ENCODE peak calls at places on chromosomes 5 and 9, in five cellular contexts. R is PC-9, Z is IMR-90, X is MM.1S, C is SK-N-SH. P is an unnamed sample.
A peak's percentile ranks its signal among the peaks of the same experiment; 100 is the strongest.

GRCh38 chr9:124553738-124554137 is 46.5 kb upstream of the NR5A1 start:
- DNase-seq in Z (peak; percentile 94), R (no peak), X (no peak), C (no peak), P (peak; percentile 29)

GRCh38 chr9:96567203-96567700 is 52.4 kb downstream of the CDC14B start:
- DNase-seq in R (no peak), Z (no peak), X (no peak), C (peak; percentile 79), P (peak; percentile 29)

GRCh38 chr9:124652203-124652992 is 118.7 kb downstream of the NR6A1 start:
- DNase-seq in C (peak; percentile 23), Z (peak; percentile 88), X (no peak), R (peak; percentile 63), P (peak; percentile 99)

GRCh38 chr9:17651725-17652124 is 72.9 kb downstream of the SH3GL2 start:
- DNase-seq in X (no peak), R (no peak), C (no peak), Z (no peak), P (no peak)

GRCh38 chr5:16467363-16468219 is 2.0 kb upstream of the ZNF622 start:
- DNase-seq in C (no peak), Z (peak; percentile 78), R (no peak), X (peak; percentile 28), P (peak; percentile 86)

GRCh38 chr5:66830636-66831035 is 234.4 kb downstream of the MAST4 start:
- DNase-seq in Z (no peak), R (no peak), C (no peak), X (peak; percentile 24), P (no peak)

GRCh38 chr5:176359658-176360057 is 1.9 kb downstream of the KIAA1191 start:
- DNase-seq in R (no peak), C (no peak), Z (peak; percentile 47), X (no peak), P (peak; percentile 15)

GRCh38 chr9:88497224-88497623 is 37.8 kb upstream of the NXNL2 start:
- DNase-seq in Z (no peak), X (no peak), C (no peak), R (no peak), P (no peak)

GRCh38 chr5:158074992-158075769 is 216.2 kb upstream of the CLINT1 start:
- DNase-seq in X (peak; percentile 56), C (peak; percentile 61), R (peak; percentile 39), Z (peak; percentile 61), P (peak; percentile 71)

GRCh38 chr5:96823900-96824351 is 16.2 kb upstream of the ERAP1 start:
- DNase-seq in R (peak; percentile 49), X (no peak), C (peak; percentile 51), Z (peak; percentile 87), P (peak; percentile 26)
- H3K27ac ChIP-seq in R (peak overlapping the region; percentile 10), X (no peak overlapping the region), C (peak overlapping the region; percentile 82), Z (no peak overlapping the region), P (peak overlapping the region; percentile 37)

DNA sequence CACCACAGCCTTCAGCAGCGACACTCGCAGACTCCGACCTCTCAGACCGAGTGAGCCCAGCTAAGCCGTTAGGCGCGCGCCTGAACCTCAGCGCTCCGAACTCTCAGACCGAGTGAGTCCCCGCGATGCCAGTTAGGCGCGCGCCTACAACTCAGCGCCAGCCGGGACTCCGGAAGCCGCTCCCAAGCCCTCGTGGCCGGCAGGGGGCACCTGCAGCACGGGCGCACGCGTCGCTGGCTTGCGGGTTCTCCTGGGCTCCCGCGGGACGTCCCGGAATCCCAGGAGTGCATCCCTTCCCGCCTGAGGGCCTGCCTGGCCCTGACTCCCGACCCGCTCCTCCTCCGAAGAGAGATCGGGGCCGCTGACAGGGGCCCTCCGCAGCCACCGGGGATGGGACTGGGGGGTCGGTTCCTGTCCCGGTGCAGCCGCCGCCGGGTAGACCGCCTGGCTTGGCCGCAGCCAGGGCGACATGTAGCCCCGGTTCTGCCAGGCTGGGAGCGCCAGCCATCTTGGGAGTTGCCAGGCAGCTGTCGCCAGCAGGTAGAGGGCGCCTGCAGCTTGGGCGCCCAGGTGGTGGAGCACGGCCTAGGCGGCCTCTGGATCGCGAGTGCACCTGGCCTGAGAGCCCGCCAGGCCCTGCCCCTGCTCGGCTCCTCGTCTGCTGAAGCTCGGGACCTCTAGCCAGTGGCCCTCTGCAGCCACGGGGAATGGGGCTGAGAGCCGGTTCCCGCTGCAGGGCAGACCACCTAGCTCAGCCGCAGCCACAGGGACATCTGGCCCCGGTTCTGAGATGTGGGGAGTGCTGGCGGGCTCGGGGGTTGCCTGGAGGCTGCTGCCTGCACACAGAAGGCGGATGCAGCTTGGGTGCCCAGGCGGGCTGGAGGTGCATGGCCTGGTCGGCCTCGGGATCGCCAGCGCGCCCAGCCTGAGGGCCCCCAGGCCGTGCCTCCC is at the start of gene ANKRD18A:
- DNase-seq in R (peak; percentile 90), Z (peak; percentile 41), X (peak; percentile 93), C (peak; percentile 91), P (peak; percentile 71)
- TF ChIP-seq CTCF in R (peak; percentile 61), Z (peak; percentile 55), X (peak; percentile 55), C (peak; percentile 60), P (peak; percentile 55)

GRCh38 chr9:99101271-99101670 is 3.6 kb upstream of the TGFBR1 start:
- DNase-seq in C (no peak), X (no peak), Z (no peak), R (no peak), P (no peak)

GRCh38 chr9:99103505-99103904 is 1.4 kb upstream of the TGFBR1 start:
- DNase-seq in Z (peak; percentile 9), C (no peak), X (no peak), R (no peak), P (no peak)

GRCh38 chr9:99103054-99103453 is 1.9 kb upstream of the TGFBR1 start:
- DNase-seq in Z (peak; percentile 38), R (no peak), C (no peak), X (no peak), P (no peak)

GRCh38 chr9:99103909-99104458 is 929 bp upstream of the TGFBR1 start:
- DNase-seq in R (peak; percentile 3), X (no peak), C (no peak), Z (peak; percentile 61), P (peak; percentile 32)

DNA sequence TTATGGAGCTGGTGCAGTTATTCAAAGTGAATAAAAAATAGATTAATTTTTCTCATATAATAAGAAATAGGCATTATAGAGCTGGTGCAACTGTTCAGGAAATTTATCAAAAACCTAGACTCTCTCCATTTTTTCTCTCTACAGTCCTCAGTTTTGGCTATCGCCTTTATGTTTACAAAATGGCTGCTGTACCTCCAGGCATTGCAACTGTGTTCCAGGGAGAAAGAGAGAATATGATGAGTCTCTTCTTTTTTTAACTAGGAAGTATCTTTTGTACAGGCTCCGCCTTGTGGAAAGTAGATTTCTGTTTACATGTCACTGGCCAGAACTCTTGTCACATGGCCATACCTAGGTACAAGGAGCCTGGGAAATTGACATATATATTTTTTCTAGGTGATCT is 3.1 kb upstream of the TGFBR1 start:
- DNase-seq in Z (no peak), C (no peak), X (no peak), R (no peak), P (no peak)
- H2AFZ ChIP-seq in Z (no peak overlapping the region), C (no peak overlapping the region), X (no peak overlapping the region), R (no peak overlapping the region), P (no peak overlapping the region)

DNA sequence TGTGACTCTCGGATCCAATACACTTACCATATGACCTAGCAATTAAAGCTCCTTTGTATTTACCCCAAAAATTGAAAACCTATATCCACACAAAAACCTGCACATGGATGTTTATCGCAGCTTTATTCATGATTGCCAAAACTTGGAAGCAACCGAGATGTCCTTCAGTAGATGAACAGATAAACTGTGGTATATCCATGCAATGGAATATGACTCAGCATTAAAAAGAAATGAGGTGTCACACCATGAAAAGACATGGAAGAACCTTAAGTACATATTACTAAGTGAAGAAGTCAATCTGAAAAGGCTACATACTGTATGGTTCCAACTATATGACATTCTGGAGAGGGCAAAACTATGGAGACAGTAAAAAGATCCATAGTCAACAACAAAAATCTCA is 82.0 kb upstream of the PHF24 start:
- DNase-seq in R (no peak), Z (no peak), X (no peak), C (no peak), P (no peak)
- H3K27ac ChIP-seq in R (no peak overlapping the region), Z (no peak overlapping the region), X (no peak overlapping the region), C (no peak overlapping the region), P (no peak overlapping the region)

GRCh38 chr9:135439916-135440315 is 39.7 kb upstream of the PPP1R26 start:
- DNase-seq in Z (no peak), X (no peak), R (no peak), C (no peak), P (no peak)

GRCh38 chr9:135437259-135437658 is 42.3 kb upstream of the PPP1R26 start:
- DNase-seq in Z (no peak), X (no peak), R (no peak), C (no peak), P (no peak)

GRCh38 chr9:135443811-135444470 is 35.6 kb upstream of the PPP1R26 start:
- DNase-seq in X (no peak), R (no peak), Z (no peak), C (no peak), P (no peak)

DNA sequence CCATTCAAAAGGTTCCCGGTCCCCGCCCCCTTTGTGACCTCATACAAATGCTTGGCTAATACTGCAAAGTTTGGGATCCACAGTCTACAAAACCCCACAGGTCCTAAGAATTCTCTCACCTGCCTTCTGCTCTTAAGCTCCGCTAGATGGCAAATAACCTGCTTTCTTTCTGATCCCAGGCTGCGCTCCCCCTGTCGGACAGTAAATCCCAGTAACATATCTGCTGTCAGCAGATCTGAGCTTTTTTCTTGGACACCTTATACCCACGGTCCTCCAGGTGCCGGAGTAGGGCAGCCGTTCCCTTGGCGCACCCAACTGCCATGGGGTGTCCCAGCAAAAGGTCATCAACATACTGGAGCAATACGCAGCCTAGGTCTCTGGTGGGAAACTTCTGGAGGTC is 39.0 kb upstream of the PPP1R26 start:
- DNase-seq in X (peak; percentile 72), C (no peak), Z (no peak), R (no peak), P (no peak)
- TF ChIP-seq CTCF in X (peak; percentile 69), C (no peak), Z (no peak), R (no peak), P (no peak)